ENCODE peak calls at places on chromosomes 13 and 19, in nine cellular contexts. W, V, H, R, B, D, U, F and Y are unnamed samples.

GRCh38 chr13:27466513-27466912 is 16.1 kb upstream of the MTIF3 start:
- DNase-seq in W (no peak), V (no peak), H (no peak), R (no peak), B (no peak), D (no peak), U (no peak), F (no peak), Y (no peak)

GRCh38 chr19:6039541-6040225 is 61.7 kb upstream of the RANBP3 start:
- DNase-seq in W (peak; percentile 13), V (no peak), H (no peak), R (no peak), B (no peak), D (no peak), U (no peak), F (no peak), Y (no peak)

GRCh38 chr13:27442797-27443196 is 7.6 kb downstream of the MTIF3 start:
- DNase-seq in W (no peak), V (no peak), H (no peak), R (no peak), B (no peak), D (no peak), U (no peak), F (no peak), Y (no peak)

GRCh38 chr13:23701646-23702045 is 131.4 kb downstream of the TNFRSF19 start:
- DNase-seq in W (peak; percentile 90), V (no peak), H (peak; percentile 98), R (peak; percentile 84), B (peak; percentile 96), D (no peak), U (peak; percentile 95), F (peak; percentile 35), Y (peak; percentile 99)

GRCh38 chr19:34555447-34555846 is 73.9 kb downstream of the WTIP start:
- DNase-seq in W (no peak), V (peak; percentile 11), H (peak; percentile 1), R (no peak), B (no peak), D (no peak), U (peak; percentile 25), F (no peak), Y (peak; percentile 2)

GRCh38 chr13:80654638-80655249 is 313.8 kb upstream of the SPRY2 start:
- DNase-seq in W (no peak), V (no peak), H (no peak), R (no peak), B (no peak), D (no peak), U (no peak), F (no peak), Y (no peak)

GRCh38 chr13:111666377-111666776 is 345.9 kb downstream of the TEX29 start:
- DNase-seq in W (no peak), V (no peak), H (no peak), R (no peak), B (no peak), D (no peak), U (no peak), F (no peak), Y (no peak)

GRCh38 chr13:113164492-113164891 is 6.0 kb downstream of the PROZ start:
- DNase-seq in W (no peak), V (no peak), H (no peak), R (no peak), B (no peak), D (no peak), U (no peak), F (no peak), Y (no peak)

GRCh38 chr13:92827503-92827902 is 399.1 kb upstream of the GPC6 start:
- DNase-seq in W (no peak), V (no peak), H (no peak), R (no peak), B (no peak), D (no peak), U (no peak), F (no peak), Y (no peak)

GRCh38 chr13:61654501-61654900 is 238.9 kb upstream of the PCDH20 start:
- DNase-seq in W (no peak), V (no peak), H (no peak), R (no peak), B (no peak), D (no peak), U (no peak), F (no peak), Y (no peak)

GRCh38 chr13:27973291-27973690 is 4.2 kb upstream of the CDX2 start:
- DNase-seq in W (no peak), V (no peak), H (no peak), R (no peak), B (no peak), D (no peak), U (no peak), F (peak; percentile 19), Y (no peak)

GRCh38 chr19:34808566-34808965 is 35.6 kb upstream of the ZNF599 start:
- DNase-seq in W (no peak), V (no peak), H (peak; percentile 40), R (no peak), B (peak; percentile 27), D (no peak), U (peak; percentile 53), F (no peak), Y (peak; percentile 53)

GRCh38 chr13:113879017-113879416 is 15.1 kb upstream of the GAS6 start:
- DNase-seq in W (no peak), V (no peak), H (no peak), R (no peak), B (peak; percentile 37), D (no peak), U (no peak), F (no peak), Y (no peak)

GRCh38 chr19:18449552-18449951 is 11.6 kb upstream of the ISYNA1 start:
- DNase-seq in W (no peak), V (no peak), H (no peak), R (no peak), B (no peak), D (no peak), U (no peak), F (no peak), Y (no peak)
- TF ChIP-seq CTCF in W (no peak), V (no peak), H (no peak), R (no peak), B (no peak), D (no peak), U (no peak), F (no peak), Y (no peak)

DNA sequence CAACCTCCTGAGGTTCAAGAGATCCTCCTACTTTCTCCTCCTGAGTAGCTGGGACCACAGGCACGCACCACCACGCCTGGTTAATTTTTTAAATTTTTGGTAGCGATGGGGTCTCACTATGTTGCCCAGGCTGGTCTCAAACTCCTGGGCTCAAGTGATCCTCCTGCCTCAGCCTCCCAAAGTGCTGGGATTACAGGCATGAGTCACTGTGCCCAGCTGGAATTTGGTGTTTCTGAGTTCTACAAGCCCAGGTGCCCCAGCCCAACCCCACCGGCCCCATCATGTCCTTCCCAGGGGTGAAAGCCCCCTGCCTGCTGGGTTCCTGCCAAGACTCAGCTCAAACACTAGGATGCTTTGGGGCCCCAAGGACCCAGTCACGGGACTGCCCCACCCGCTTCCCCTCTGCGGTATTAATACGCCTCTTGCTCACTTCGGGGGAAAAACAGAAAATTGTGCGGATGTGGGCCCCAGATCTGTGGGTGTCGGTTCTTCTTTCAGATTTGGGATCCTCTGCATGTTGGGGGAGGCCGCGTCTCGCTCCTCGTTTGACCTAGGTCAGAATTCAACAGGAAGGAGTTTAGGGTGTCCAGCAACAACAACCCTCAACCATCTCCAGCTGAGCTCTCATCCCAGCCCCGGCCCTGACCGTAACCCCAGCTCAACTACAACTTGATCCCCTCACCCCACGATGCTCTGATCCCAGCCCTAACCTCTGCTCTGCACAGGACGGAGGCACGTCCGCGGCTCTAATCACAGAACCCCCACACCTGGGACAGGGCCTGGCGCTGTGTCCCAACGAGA is 3.7 kb upstream of the FCER2 start:
- DNase-seq in W (no peak), V (peak; percentile 71), H (no peak), R (peak; percentile 33), B (no peak), D (no peak), U (no peak), F (peak; percentile 44), Y (no peak)
- H3K4me3 ChIP-seq in W (no peak overlapping the region), V (peak overlapping the region; percentile 18), H (no peak overlapping the region), R (no peak overlapping the region), B (no peak overlapping the region), D (no peak overlapping the region), U (no peak overlapping the region), F (no peak overlapping the region), Y (no peak overlapping the region)

GRCh38 chr13:51220706-51221105 is 1.5 kb upstream of the FAM124A start:
- DNase-seq in W (no peak), V (no peak), H (no peak), R (no peak), B (no peak), D (no peak), U (no peak), F (no peak), Y (no peak)

GRCh38 chr13:51223284-51224270 is 1.4 kb downstream of the FAM124A start:
- DNase-seq in W (no peak), V (no peak), H (no peak), R (peak; percentile 13), B (no peak), D (no peak), U (no peak), F (no peak), Y (no peak)

GRCh38 chr13:51222510-51223283 is 499 bp downstream of the FAM124A start:
- DNase-seq in W (no peak), V (no peak), H (no peak), R (peak; percentile 10), B (no peak), D (no peak), U (no peak), F (no peak), Y (no peak)

GRCh38 chr13:51221108-51221507 is 1.1 kb upstream of the FAM124A start:
- DNase-seq in W (no peak), V (no peak), H (no peak), R (no peak), B (no peak), D (no peak), U (no peak), F (no peak), Y (no peak)

DNA sequence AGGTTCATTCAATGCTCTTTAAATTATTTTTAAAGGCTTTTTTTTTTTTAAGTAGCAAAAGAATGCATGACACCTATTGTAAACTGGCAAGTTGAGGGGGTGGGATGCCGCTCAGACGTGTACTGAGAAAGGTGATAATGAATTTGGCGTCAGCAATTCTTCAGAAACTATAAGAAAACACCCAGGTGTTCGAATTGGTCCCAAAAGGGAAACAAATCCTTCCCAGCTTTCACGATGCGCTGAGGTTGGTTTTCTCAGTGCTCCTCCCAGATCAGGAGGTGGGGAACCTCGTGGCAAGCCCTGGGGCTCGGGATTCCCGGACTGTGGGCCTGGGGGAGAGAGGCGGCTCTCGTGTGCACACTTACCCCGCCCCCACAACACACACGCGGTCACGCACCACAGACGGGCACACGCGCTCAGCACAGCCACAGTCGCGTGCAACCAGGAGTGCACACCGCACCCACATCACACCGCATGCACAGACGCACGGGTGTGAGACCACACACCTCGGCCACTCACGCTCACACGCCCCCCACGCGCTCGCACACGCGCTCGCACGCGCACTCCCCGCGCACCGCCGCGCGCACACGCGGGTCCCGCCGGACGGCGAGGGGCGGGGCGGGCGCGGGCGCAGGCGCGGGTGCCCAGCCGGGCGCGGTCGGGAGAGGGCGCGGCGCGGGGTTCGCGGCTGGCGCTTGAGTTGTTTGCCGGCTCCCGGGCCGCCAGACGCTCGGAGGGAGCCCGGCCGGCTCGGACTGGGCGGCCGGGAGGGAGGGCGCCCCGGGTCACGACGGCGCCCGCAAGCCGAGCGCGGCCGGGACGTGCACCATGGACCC is at the start of gene FAM124A:
- DNase-seq in W (peak; percentile 62), V (peak; percentile 43), H (peak; percentile 48), R (peak; percentile 9), B (no peak), D (no peak), U (no peak), F (peak; percentile 57), Y (no peak)
- TF ChIP-seq CTCF in W (peak; percentile 86), V (no peak), H (no peak), R (peak; percentile 82), B (no peak), D (peak; percentile 12), U (peak; percentile 11), F (no peak), Y (no peak)

GRCh38 chr19:7149956-7150705 is 80.6 kb downstream of the ZNF557 start:
- DNase-seq in W (no peak), V (no peak), H (no peak), R (no peak), B (no peak), D (no peak), U (no peak), F (no peak), Y (no peak)
- H3K4me3 ChIP-seq in W (no peak overlapping the region), V (no peak overlapping the region), H (no peak overlapping the region), R (no peak overlapping the region), B (no peak overlapping the region), D (no peak overlapping the region), U (no peak overlapping the region), F (no peak overlapping the region), Y (no peak overlapping the region)